ENCODE peak calls at places on chromosome 12, in seven cellular contexts. One of them, this sample, is unnamed. For H3K27me3, the result is how much of the 10 kb centered on the place peaks cover.

GRCh38 chr12:104292872-104293794 is 10.4 kb upstream of the EID3 start:
- DNase-seq in HepG2: no peak
- DNase-seq in HCT116: no peak
- DNase-seq in H1: no peak
- DNase-seq in SK-N-SH: no peak
- DNase-seq in GM12878: no peak
- DNase-seq in K562: no peak
- DNase-seq in this sample: no peak

GRCh38 chr12:92121826-92122225 is 23.8 kb downstream of the BTG1 start:
- DNase-seq in HepG2: no peak
- DNase-seq in HCT116: no peak
- DNase-seq in H1: no peak
- DNase-seq in SK-N-SH: no peak
- DNase-seq in GM12878: no peak
- DNase-seq in K562: no peak
- DNase-seq in this sample: no peak

GRCh38 chr12:50248406-50248805 is 34.9 kb downstream of the LIMA1 start:
- DNase-seq in HepG2: no peak
- DNase-seq in HCT116: no peak
- DNase-seq in H1: no peak
- DNase-seq in SK-N-SH: no peak
- DNase-seq in GM12878: no peak
- DNase-seq in K562: no peak
- DNase-seq in this sample: no peak

GRCh38 chr12:66119870-66120241 is 10.7 kb downstream of the LLPH start:
- DNase-seq in HepG2: no peak
- DNase-seq in HCT116: no peak
- DNase-seq in H1: no peak
- DNase-seq in SK-N-SH: no peak
- DNase-seq in GM12878: no peak
- DNase-seq in K562: no peak
- DNase-seq in this sample: no peak

GRCh38 chr12:102510463-102510862 is 30.1 kb upstream of the IGF1 start:
- DNase-seq in HepG2: no peak
- DNase-seq in HCT116: no peak
- DNase-seq in H1: no peak
- DNase-seq in SK-N-SH: no peak
- DNase-seq in GM12878: no peak
- DNase-seq in K562: no peak
- DNase-seq in this sample: no peak

GRCh38 chr12:12807970-12808702 is 5.0 kb upstream of the DDX47 start:
- DNase-seq in HepG2: no peak
- DNase-seq in HCT116: no peak
- DNase-seq in H1: no peak
- DNase-seq in SK-N-SH: no peak
- DNase-seq in GM12878: peak
- DNase-seq in K562: no peak
- DNase-seq in this sample: no peak

GRCh38 chr12:30095511-30095910 is 311.8 kb upstream of the TMTC1 start:
- DNase-seq in HepG2: no peak
- DNase-seq in HCT116: no peak
- DNase-seq in H1: no peak
- DNase-seq in SK-N-SH: no peak
- DNase-seq in GM12878: no peak
- DNase-seq in K562: no peak
- DNase-seq in this sample: no peak

GRCh38 chr12:112153900-112154234 is 28.5 kb downstream of the TRAFD1 start:
- DNase-seq in HepG2: no peak
- DNase-seq in HCT116: no peak
- DNase-seq in H1: no peak
- DNase-seq in SK-N-SH: no peak
- DNase-seq in GM12878: no peak
- DNase-seq in K562: no peak
- DNase-seq in this sample: no peak

GRCh38 chr12:47909839-47910465 is 5.2 kb upstream of the VDR start:
- DNase-seq in HepG2: peak
- DNase-seq in HCT116: no peak
- DNase-seq in H1: no peak
- DNase-seq in SK-N-SH: no peak
- DNase-seq in GM12878: no peak
- DNase-seq in K562: no peak
- DNase-seq in this sample: no peak

DNA sequence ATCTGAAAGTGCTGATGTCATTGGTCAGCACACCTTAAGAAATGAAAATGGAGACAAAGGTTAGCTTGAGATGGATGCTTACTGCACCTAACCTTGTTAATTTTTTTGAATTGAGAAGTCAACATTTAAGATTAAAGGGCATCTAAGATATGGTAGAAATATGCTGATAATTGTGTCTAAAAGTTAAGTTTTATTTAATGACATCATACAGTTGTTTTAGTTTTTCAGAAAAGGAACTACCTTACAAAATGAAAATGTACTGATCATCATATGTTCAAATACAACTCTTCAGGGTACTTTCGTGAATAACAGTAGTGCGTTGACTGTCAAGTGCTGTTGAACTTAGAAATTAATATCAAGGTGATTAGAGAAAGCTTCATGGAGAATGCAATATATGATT is 2.5 kb downstream of the SMCO3 start:
- DNase-seq in HepG2: no peak
- DNase-seq in HCT116: no peak
- DNase-seq in H1: no peak
- DNase-seq in SK-N-SH: no peak
- DNase-seq in GM12878: no peak
- DNase-seq in K562: no peak
- DNase-seq in this sample: no peak
- H3K27me3 ChIP-seq in HepG2: under half
- H3K27me3 ChIP-seq in HCT116: under half
- H3K27me3 ChIP-seq in H1: under half
- H3K27me3 ChIP-seq in SK-N-SH: under half
- H3K27me3 ChIP-seq in GM12878: under half
- H3K27me3 ChIP-seq in K562: under half
- H3K27me3 ChIP-seq in this sample: under half

GRCh38 chr12:74906224-74906623 is 303.4 kb downstream of the KCNC2 start:
- DNase-seq in HepG2: peak
- DNase-seq in HCT116: no peak
- DNase-seq in H1: no peak
- DNase-seq in SK-N-SH: no peak
- DNase-seq in GM12878: no peak
- DNase-seq in K562: no peak
- DNase-seq in this sample: peak
- TF ChIP-seq YY1 in HepG2: no peak
- TF ChIP-seq YY1 in HCT116: no peak
- TF ChIP-seq YY1 in H1: no peak
- TF ChIP-seq YY1 in SK-N-SH: no peak
- TF ChIP-seq YY1 in GM12878: no peak
- TF ChIP-seq YY1 in K562: no peak
- TF ChIP-seq YY1 in this sample: no peak

GRCh38 chr12:107243316-107243715 is 150.0 kb upstream of the CRY1 start:
- DNase-seq in HepG2: no peak
- DNase-seq in HCT116: no peak
- DNase-seq in H1: peak
- DNase-seq in SK-N-SH: no peak
- DNase-seq in GM12878: no peak
- DNase-seq in K562: no peak
- DNase-seq in this sample: no peak
- H3K27me3 ChIP-seq in HepG2: under half
- H3K27me3 ChIP-seq in HCT116: under half
- H3K27me3 ChIP-seq in H1: under half
- H3K27me3 ChIP-seq in SK-N-SH: under half
- H3K27me3 ChIP-seq in GM12878: under half
- H3K27me3 ChIP-seq in K562: under half
- H3K27me3 ChIP-seq in this sample: under half

GRCh38 chr12:71041481-71041880 is 116.3 kb downstream of the TSPAN8 start:
- DNase-seq in HepG2: no peak
- DNase-seq in HCT116: no peak
- DNase-seq in H1: no peak
- DNase-seq in SK-N-SH: no peak
- DNase-seq in GM12878: no peak
- DNase-seq in K562: no peak
- DNase-seq in this sample: no peak

GRCh38 chr12:71038960-71039359 is 118.4 kb upstream of the PTPRR start:
- DNase-seq in HepG2: no peak
- DNase-seq in HCT116: no peak
- DNase-seq in H1: no peak
- DNase-seq in SK-N-SH: no peak
- DNase-seq in GM12878: no peak
- DNase-seq in K562: no peak
- DNase-seq in this sample: no peak
- TF ChIP-seq YY1 in HepG2: no peak
- TF ChIP-seq YY1 in HCT116: no peak
- TF ChIP-seq YY1 in H1: no peak
- TF ChIP-seq YY1 in SK-N-SH: no peak
- TF ChIP-seq YY1 in GM12878: no peak
- TF ChIP-seq YY1 in K562: no peak
- TF ChIP-seq YY1 in this sample: no peak

GRCh38 chr12:94872007-94872653 is 131.4 kb downstream of the NDUFA12 start:
- DNase-seq in HepG2: no peak
- DNase-seq in HCT116: no peak
- DNase-seq in H1: no peak
- DNase-seq in SK-N-SH: no peak
- DNase-seq in GM12878: no peak
- DNase-seq in K562: no peak
- DNase-seq in this sample: no peak
- H3K27me3 ChIP-seq in HepG2: under half
- H3K27me3 ChIP-seq in HCT116: under half
- H3K27me3 ChIP-seq in H1: under half
- H3K27me3 ChIP-seq in SK-N-SH: under half
- H3K27me3 ChIP-seq in GM12878: under half
- H3K27me3 ChIP-seq in K562: under half
- H3K27me3 ChIP-seq in this sample: under half

GRCh38 chr12:69392146-69392928 is 32.8 kb downstream of the YEATS4 start:
- DNase-seq in HepG2: no peak
- DNase-seq in HCT116: no peak
- DNase-seq in H1: no peak
- DNase-seq in SK-N-SH: no peak
- DNase-seq in GM12878: no peak
- DNase-seq in K562: no peak
- DNase-seq in this sample: no peak

GRCh38 chr12:69389836-69390235 is 30.3 kb downstream of the YEATS4 start:
- DNase-seq in HepG2: no peak
- DNase-seq in HCT116: no peak
- DNase-seq in H1: no peak
- DNase-seq in SK-N-SH: no peak
- DNase-seq in GM12878: no peak
- DNase-seq in K562: no peak
- DNase-seq in this sample: no peak

GRCh38 chr12:69386921-69387320 is 27.4 kb downstream of the YEATS4 start:
- DNase-seq in HepG2: no peak
- DNase-seq in HCT116: no peak
- DNase-seq in H1: no peak
- DNase-seq in SK-N-SH: no peak
- DNase-seq in GM12878: no peak
- DNase-seq in K562: no peak
- DNase-seq in this sample: no peak

GRCh38 chr12:69385038-69385437 is 25.5 kb downstream of the YEATS4 start:
- DNase-seq in HepG2: no peak
- DNase-seq in HCT116: no peak
- DNase-seq in H1: no peak
- DNase-seq in SK-N-SH: no peak
- DNase-seq in GM12878: no peak
- DNase-seq in K562: no peak
- DNase-seq in this sample: no peak

GRCh38 chr12:69388371-69388770 is 28.8 kb downstream of the YEATS4 start:
- DNase-seq in HepG2: peak
- DNase-seq in HCT116: peak
- DNase-seq in H1: no peak
- DNase-seq in SK-N-SH: peak
- DNase-seq in GM12878: no peak
- DNase-seq in K562: no peak
- DNase-seq in this sample: no peak
- TF ChIP-seq YY1 in HepG2: no peak
- TF ChIP-seq YY1 in HCT116: no peak
- TF ChIP-seq YY1 in H1: no peak
- TF ChIP-seq YY1 in SK-N-SH: no peak
- TF ChIP-seq YY1 in GM12878: no peak
- TF ChIP-seq YY1 in K562: no peak
- TF ChIP-seq YY1 in this sample: no peak

DNA sequence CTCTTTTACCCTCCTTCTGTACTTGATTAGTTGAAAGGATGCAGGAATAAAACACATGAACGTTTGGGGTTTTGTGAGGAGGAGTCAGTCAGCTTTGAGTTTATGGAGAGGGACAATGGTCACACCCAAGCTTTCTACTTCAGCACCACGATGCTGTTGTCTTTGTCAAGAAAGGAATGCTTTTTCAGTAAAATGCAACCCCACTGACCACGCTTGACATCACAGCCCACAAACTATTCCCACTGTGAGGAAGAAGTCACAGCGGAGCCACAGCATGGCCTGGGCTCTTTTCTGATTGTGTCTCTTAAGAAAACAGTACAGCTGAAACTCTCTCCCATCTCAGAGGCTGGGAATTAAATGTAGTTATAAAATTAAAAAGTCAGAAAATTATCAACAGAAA is 135.2 kb downstream of the APAF1 start:
- DNase-seq in HepG2: no peak
- DNase-seq in HCT116: no peak
- DNase-seq in H1: no peak
- DNase-seq in SK-N-SH: no peak
- DNase-seq in GM12878: no peak
- DNase-seq in K562: no peak
- DNase-seq in this sample: no peak
- H3K27me3 ChIP-seq in HepG2: under half
- H3K27me3 ChIP-seq in HCT116: half or more
- H3K27me3 ChIP-seq in H1: under half
- H3K27me3 ChIP-seq in SK-N-SH: under half
- H3K27me3 ChIP-seq in GM12878: under half
- H3K27me3 ChIP-seq in K562: under half
- H3K27me3 ChIP-seq in this sample: under half

DNA sequence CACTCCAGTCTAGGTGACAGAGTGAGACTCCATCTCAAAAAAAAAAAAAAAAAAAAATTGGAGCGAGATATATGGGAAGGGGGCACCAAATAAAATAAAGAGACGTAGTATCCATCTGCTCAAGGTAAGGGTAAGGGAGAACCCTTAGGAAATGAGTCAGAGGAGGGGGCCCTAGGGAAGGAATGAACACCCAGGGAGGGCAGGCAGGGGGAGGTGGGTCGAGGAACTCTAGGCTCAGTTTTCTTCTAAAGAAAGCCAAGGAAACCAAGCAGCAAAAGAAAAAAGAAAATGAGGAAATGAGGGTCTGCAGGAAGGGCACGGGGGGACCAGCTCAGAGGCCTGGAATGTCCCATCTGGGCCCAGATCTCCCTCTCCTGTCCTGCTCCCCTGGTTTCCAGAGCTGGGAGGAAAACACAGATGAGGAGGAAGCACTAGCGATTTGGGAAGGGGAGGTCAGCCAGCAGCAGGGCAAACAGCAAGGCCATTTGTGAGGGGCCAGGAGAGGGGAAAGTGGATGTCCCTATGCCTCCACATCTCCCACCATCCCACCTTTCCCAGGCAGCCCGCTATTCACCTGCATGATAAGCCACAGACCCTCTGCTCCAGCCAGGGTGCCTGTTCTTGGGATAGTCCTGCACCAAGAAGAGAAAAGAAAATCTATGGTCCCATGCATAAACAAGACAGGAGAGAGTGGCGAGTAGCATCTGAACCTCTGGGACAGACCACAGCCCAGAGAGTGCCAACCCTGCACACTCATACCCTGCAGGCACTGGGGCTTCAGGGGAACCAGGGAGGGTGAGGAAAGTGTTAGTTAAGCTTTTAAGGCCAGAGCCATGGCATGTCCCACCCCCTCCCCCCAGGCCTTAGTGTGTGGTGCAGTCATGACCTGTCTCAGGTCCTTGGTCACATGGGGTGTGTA is 11.9 kb downstream of the SPRYD3 start:
- DNase-seq in HepG2: no peak
- DNase-seq in HCT116: no peak
- DNase-seq in H1: no peak
- DNase-seq in SK-N-SH: no peak
- DNase-seq in GM12878: no peak
- DNase-seq in K562: no peak
- DNase-seq in this sample: no peak
- TF ChIP-seq YY1 in HepG2: no peak
- TF ChIP-seq YY1 in HCT116: no peak
- TF ChIP-seq YY1 in H1: no peak
- TF ChIP-seq YY1 in SK-N-SH: no peak
- TF ChIP-seq YY1 in GM12878: no peak
- TF ChIP-seq YY1 in K562: no peak
- TF ChIP-seq YY1 in this sample: no peak